ENCODE peak calls at places on chromosome 22, in five cellular contexts. R is astrocyte of the spinal cord, K is thoracic aorta, N is H7, E is kidney. Y is an unnamed sample.
A peak's percentile ranks its signal among the peaks of the same experiment; 100 is the strongest.

GRCh38 chr22:27631641-27632040 is 169.9 kb downstream of the MN1 start:
- DNase-seq in R (no peak), E (no peak), K (no peak), N (no peak), Y (no peak)

GRCh38 chr22:47474895-47475294 is 712.4 kb downstream of the TBC1D22A start:
- DNase-seq in R (peak; percentile 20), N (no peak), K (no peak), E (no peak), Y (no peak)

GRCh38 chr22:49540571-49541450 is 286.9 kb downstream of the BRD1 start:
- DNase-seq in E (peak; percentile 57), K (no peak), N (no peak), R (no peak), Y (no peak)

GRCh38 chr22:39512026-39512425 is 8.3 kb upstream of the ATF4 start:
- DNase-seq in E (peak; percentile 65), R (no peak), N (no peak), K (no peak), Y (no peak)

GRCh38 chr22:20563464-20563906 is 56.1 kb downstream of the MED15 start:
- DNase-seq in N (no peak), K (no peak), E (no peak), R (no peak), Y (no peak)

GRCh38 chr22:32622762-32623147 is 148.1 kb downstream of the FBXO7 start:
- DNase-seq in E (no peak), R (no peak), K (no peak), N (no peak), Y (no peak)

GRCh38 chr22:45997775-45998637 is 21.0 kb upstream of the WNT7B start:
- DNase-seq in R (no peak), E (peak; percentile 83), K (no peak), N (no peak), Y (peak; percentile 79)

GRCh38 chr22:22099833-22100812 is 117.5 kb upstream of the TOP3B start:
- DNase-seq in E (no peak), R (no peak), K (no peak), N (peak; percentile 52), Y (peak; percentile 38)

GRCh38 chr22:26848244-26848920 is 191.0 kb downstream of the MIAT start:
- DNase-seq in R (peak; percentile 28), E (no peak), N (no peak), K (no peak), Y (no peak)

GRCh38 chr22:20565079-20565734 is 57.8 kb downstream of the MED15 start:
- DNase-seq in K (no peak), E (no peak), N (no peak), R (peak; percentile 65), Y (peak; percentile 47)

GRCh38 chr22:46963672-46964545 is 201.5 kb downstream of the TBC1D22A start:
- DNase-seq in N (no peak), R (no peak), K (no peak), E (peak; percentile 53), Y (no peak)

GRCh38 chr22:29146101-29146560 is 59.6 kb upstream of the EMID1 start:
- DNase-seq in N (no peak), K (no peak), E (peak; percentile 20), R (no peak), Y (no peak)

GRCh38 chr22:46577361-46578249 is 40.2 kb upstream of the CELSR1 start:
- DNase-seq in K (no peak), R (no peak), E (peak; percentile 83), N (peak; percentile 69), Y (peak; percentile 44)

GRCh38 chr22:45903355-45904149 is 73.4 kb downstream of the WNT7B start:
- DNase-seq in R (peak; percentile 82), N (no peak), K (peak; percentile 28), E (no peak), Y (peak; percentile 74)

GRCh38 chr22:48968201-48968959 is 859.3 kb downstream of the BRD1 start:
- DNase-seq in E (no peak), K (no peak), R (no peak), N (peak; percentile 73), Y (no peak)

GRCh38 chr22:30214703-30215405 is 31.7 kb downstream of the LIF start:
- DNase-seq in E (no peak), N (peak; percentile 46), K (no peak), R (no peak), Y (no peak)

GRCh38 chr22:21665047-21665851 is 563 bp upstream of the PPIL2 start:
- DNase-seq in R (no peak), E (no peak), N (peak; percentile 47), K (no peak), Y (no peak)

GRCh38 chr22:48396091-48396784 is 1431.4 kb downstream of the BRD1 start:
- DNase-seq in K (no peak), R (no peak), N (no peak), E (no peak), Y (no peak)

GRCh38 chr22:17095538-17095937 is 10.7 kb downstream of the IL17RA start:
- DNase-seq in E (no peak), R (no peak), K (no peak), N (peak; percentile 86), Y (peak; percentile 14)

GRCh38 chr22:49662681-49663080 is 165.0 kb downstream of the BRD1 start:
- DNase-seq in E (peak; percentile 58), K (no peak), N (no peak), R (no peak), Y (no peak)

GRCh38 chr22:47047321-47048122 is 285.1 kb downstream of the TBC1D22A start:
- DNase-seq in N (no peak), R (no peak), E (peak; percentile 45), K (no peak), Y (no peak)

GRCh38 chr22:49239264-49240015 is 588.2 kb downstream of the BRD1 start:
- DNase-seq in R (no peak), E (peak; percentile 67), N (peak; percentile 24), K (no peak), Y (no peak)

GRCh38 chr22:29854432-29854831 is 16.4 kb upstream of the ASCC2 start:
- DNase-seq in K (no peak), E (no peak), R (no peak), N (no peak), Y (no peak)

GRCh38 chr22:29750559-29750958 is 16.2 kb downstream of the ZMAT5 start:
- DNase-seq in K (no peak), E (no peak), N (no peak), R (no peak), Y (no peak)

DNA sequence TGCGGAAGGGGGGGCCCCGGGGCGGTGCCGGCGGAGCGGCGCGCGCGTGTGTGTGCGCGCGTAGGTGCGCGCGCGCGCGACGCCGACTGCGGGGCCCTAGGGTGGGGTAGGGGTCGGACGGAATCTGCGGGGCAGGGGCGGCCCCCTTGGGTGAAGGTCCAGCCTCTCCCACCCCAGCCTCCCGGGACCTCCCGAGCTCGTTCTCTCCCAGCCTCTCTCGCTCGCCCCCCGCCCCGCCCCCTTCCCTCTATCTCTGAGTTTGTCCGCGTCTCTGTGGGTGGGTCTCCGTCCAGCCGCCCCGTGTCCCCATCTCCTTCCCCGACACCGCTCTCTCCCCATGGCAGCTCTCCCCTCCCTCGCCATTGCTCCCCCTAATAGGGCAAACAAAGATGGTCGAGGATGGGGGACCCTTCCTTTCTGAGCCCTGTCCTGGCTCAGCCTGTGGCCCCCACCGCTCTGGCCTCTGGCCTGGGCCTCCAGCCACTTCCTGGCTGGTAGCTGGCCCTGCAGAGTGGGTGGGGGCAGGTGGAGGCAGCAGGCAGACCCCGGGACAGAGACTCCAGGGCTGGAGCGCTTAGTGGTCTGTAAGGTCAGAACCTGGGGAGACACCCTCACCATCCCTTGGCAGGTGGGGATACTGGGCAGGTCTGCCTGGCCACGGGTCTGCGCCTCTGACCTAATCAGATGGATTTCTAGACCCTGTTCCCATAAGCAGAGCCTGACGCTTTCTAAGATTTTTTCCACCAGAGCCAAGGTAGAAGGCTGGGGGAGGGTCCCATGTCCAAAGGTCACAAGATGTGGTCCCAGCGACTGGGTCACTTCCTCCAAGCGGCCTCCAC is 32.9 kb upstream of the PRR5 start:
- DNase-seq in E (peak; percentile 78), N (peak; percentile 64), R (no peak), K (no peak), Y (peak; percentile 29)
- H3K4me3 ChIP-seq in E (no peak overlapping the region), N (peak overlapping the region; percentile 52), R (peak overlapping the region; percentile 29), K (peak overlapping the region; percentile 64), Y (peak overlapping the region; percentile 88)

DNA sequence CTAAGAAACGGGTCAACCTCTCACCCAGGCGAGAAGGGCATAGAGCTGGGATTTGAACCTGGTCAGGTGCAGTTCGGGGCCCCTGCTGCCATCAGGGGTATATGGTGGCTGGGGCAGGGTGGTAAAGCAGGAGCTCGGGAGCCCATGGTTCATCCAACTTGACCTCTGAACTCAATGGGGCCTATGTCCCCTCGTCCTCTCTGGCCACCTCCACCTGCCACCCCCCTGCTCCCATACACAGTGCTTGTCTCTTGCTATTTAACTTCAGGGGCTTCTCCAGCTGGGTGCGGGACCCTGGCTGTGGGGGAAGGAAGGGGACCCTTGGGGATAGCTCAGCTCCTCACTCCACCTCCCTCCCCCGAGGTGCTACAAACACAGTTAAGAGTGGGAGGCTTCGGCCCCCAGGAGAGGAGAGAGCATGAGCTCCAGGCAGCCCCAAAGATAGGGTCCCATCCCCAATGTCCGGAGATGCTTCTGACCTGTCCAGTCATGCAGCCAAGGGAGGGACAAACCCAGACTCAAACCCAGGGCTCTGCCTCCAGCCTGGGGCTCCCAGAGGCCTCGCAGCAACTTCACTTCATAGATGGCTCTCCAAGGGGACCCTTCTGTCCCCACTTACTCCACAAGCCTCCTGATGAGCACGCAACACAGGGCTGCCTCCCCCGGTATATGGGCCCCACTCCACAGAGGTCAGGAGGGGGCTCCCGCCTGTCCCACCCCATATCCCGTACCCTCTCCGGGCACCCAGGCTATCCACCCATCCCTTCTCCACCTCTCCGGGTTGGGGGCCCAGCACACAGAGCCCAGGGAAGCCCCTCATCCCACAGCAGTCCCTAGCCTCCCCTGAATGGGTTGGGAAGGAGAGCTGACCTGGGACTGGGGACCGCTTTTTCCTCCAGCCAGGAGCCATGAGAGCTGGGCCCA is 712 bp downstream of the IL2RB start:
- DNase-seq in K (no peak), E (peak; percentile 53), N (no peak), R (no peak), Y (no peak)
- H3K4me3 ChIP-seq in K (peak overlapping the region; percentile 48), E (no peak overlapping the region), N (no peak overlapping the region), R (no peak overlapping the region), Y (no peak overlapping the region)

GRCh38 chr22:41968601-41969000 is 642 bp upstream of the SEPTIN3 start:
- DNase-seq in K (no peak), R (no peak), E (no peak), N (no peak), Y (no peak)

GRCh38 chr22:41974691-41975290 is 5.5 kb downstream of the SEPTIN3 start:
- DNase-seq in E (no peak), R (no peak), N (no peak), K (no peak), Y (no peak)

GRCh38 chr22:41969110-41969646 is at the start of gene SEPTIN3:
- DNase-seq in R (no peak), K (no peak), N (peak; percentile 81), E (no peak), Y (no peak)

GRCh38 chr22:41975299-41976069 is 6.2 kb downstream of the SEPTIN3 start:
- DNase-seq in R (no peak), K (no peak), N (no peak), E (no peak), Y (no peak)

GRCh38 chr22:41971431-41971830 is 2.2 kb downstream of the SEPTIN3 start:
- DNase-seq in K (no peak), E (no peak), N (no peak), R (no peak), Y (no peak)
- H3K4me3 ChIP-seq in K (no peak overlapping the region), E (no peak overlapping the region), N (no peak overlapping the region), R (no peak overlapping the region), Y (no peak overlapping the region)

DNA sequence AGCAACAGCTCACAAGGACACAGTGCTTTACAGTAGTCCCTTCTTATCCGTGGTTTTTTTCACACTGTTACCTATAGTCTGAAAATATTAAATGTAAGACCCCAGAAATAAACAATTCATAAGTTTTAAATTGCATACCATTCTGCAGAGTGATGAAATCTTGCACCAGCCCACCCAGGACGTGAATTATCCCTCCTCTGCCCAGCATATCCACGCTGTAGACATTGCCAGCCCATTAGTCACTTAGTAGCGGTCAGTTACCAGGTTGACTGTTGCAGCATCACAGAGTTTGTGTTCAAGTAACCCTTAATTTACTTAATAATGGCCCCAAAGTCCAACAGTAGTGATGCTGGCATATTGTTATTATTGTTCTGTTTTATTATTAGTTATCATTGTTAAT is 3.6 kb downstream of the CLTCL1 start:
- DNase-seq in R (peak; percentile 87), K (no peak), N (no peak), E (no peak), Y (peak; percentile 91)
- H3K4me3 ChIP-seq in R (no peak overlapping the region), K (no peak overlapping the region), N (no peak overlapping the region), E (no peak overlapping the region), Y (peak overlapping the region; percentile 3)

Y was measured in GM23248.